ENCODE peak calls at places on chromosome 14, in seven cellular contexts. V, R, B, Y, D, Q and A are unnamed samples.

GRCh38 chr14:100717371-100717770 is 9.3 kb upstream of the DLK1 start:
- DNase-seq in V (no peak), R (no peak), B (no peak), Y (no peak), D (no peak), Q (no peak), A (no peak)

GRCh38 chr14:76777721-76778120 is 16.5 kb downstream of the VASH1 start:
- DNase-seq in V (no peak), R (no peak), B (no peak), Y (no peak), D (no peak), Q (no peak), A (no peak)

GRCh38 chr14:62084020-62084419 is 321.8 kb downstream of the SNAPC1 start:
- DNase-seq in V (no peak), R (no peak), B (no peak), Y (no peak), D (no peak), Q (no peak), A (no peak)

GRCh38 chr14:52878469-52878868 is 72.4 kb downstream of the FERMT2 start:
- DNase-seq in V (no peak), R (no peak), B (no peak), Y (peak; percentile 50), D (no peak), Q (no peak), A (no peak)

GRCh38 chr14:74508844-74509428 is 15.4 kb downstream of the ISCA2 start:
- DNase-seq in V (no peak), R (peak; percentile 52), B (no peak), Y (no peak), D (no peak), Q (no peak), A (no peak)

GRCh38 chr14:95252219-95252618 is 67.5 kb downstream of the CLMN start:
- DNase-seq in V (no peak), R (no peak), B (no peak), Y (no peak), D (no peak), Q (no peak), A (no peak)

GRCh38 chr14:26199599-26200370 is 398.0 kb downstream of the NOVA1 start:
- DNase-seq in V (no peak), R (no peak), B (no peak), Y (peak; percentile 49), D (no peak), Q (no peak), A (peak; percentile 80)

GRCh38 chr14:52266782-52267181 is 716 bp upstream of the PTGDR start:
- DNase-seq in V (no peak), R (no peak), B (no peak), Y (peak; percentile 28), D (no peak), Q (no peak), A (no peak)

GRCh38 chr14:31781578-31781977 is 220.4 kb downstream of the NUBPL start:
- DNase-seq in V (no peak), R (no peak), B (no peak), Y (no peak), D (no peak), Q (peak; percentile 20), A (no peak)

GRCh38 chr14:21185506-21185905 is 29.6 kb upstream of the OR5AU1 start:
- DNase-seq in V (no peak), R (no peak), B (no peak), Y (peak; percentile 34), D (no peak), Q (no peak), A (peak; percentile 90)

GRCh38 chr14:92099802-92100201 is 6.6 kb downstream of the ATXN3 start:
- DNase-seq in V (no peak), R (no peak), B (no peak), Y (peak; percentile 11), D (no peak), Q (no peak), A (no peak)

GRCh38 chr14:99320105-99320572 is 48.1 kb upstream of the BCL11B start:
- DNase-seq in V (peak; percentile 67), R (peak; percentile 79), B (peak; percentile 29), Y (no peak), D (no peak), Q (peak; percentile 51), A (peak; percentile 10)

GRCh38 chr14:60116181-60116580 is 24.5 kb downstream of the PCNX4 start:
- DNase-seq in V (no peak), R (no peak), B (no peak), Y (no peak), D (no peak), Q (no peak), A (peak; percentile 46)

GRCh38 chr14:91227183-91227628 is 17.3 kb downstream of the GPR68 start:
- DNase-seq in V (no peak), R (no peak), B (no peak), Y (no peak), D (no peak), Q (no peak), A (no peak)

GRCh38 chr14:64915797-64916196 is 1.5 kb downstream of the CHURC1 start:
- DNase-seq in V (no peak), R (no peak), B (no peak), Y (no peak), D (no peak), Q (peak; percentile 15), A (no peak)

GRCh38 chr14:95200404-95200803 is 43.1 kb upstream of the DICER1 start:
- DNase-seq in V (no peak), R (peak; percentile 87), B (no peak), Y (no peak), D (no peak), Q (no peak), A (no peak)

GRCh38 chr14:99991306-99991705 is 73.9 kb upstream of the EVL start:
- DNase-seq in V (no peak), R (no peak), B (no peak), Y (no peak), D (no peak), Q (no peak), A (no peak)

GRCh38 chr14:90017371-90017770 is 44.4 kb upstream of the KCNK13 start:
- DNase-seq in V (no peak), R (no peak), B (no peak), Y (peak; percentile 25), D (no peak), Q (no peak), A (no peak)

GRCh38 chr14:54567224-54567633 is 301 bp downstream of the SAMD4A start:
- DNase-seq in V (peak; percentile 34), R (no peak), B (no peak), Y (peak; percentile 48), D (peak; percentile 14), Q (no peak), A (no peak)
- TF ChIP-seq CTCF in V (no peak), R (no peak), B (no peak), Y (no peak), D (no peak), Q (no peak), A (no peak)

DNA sequence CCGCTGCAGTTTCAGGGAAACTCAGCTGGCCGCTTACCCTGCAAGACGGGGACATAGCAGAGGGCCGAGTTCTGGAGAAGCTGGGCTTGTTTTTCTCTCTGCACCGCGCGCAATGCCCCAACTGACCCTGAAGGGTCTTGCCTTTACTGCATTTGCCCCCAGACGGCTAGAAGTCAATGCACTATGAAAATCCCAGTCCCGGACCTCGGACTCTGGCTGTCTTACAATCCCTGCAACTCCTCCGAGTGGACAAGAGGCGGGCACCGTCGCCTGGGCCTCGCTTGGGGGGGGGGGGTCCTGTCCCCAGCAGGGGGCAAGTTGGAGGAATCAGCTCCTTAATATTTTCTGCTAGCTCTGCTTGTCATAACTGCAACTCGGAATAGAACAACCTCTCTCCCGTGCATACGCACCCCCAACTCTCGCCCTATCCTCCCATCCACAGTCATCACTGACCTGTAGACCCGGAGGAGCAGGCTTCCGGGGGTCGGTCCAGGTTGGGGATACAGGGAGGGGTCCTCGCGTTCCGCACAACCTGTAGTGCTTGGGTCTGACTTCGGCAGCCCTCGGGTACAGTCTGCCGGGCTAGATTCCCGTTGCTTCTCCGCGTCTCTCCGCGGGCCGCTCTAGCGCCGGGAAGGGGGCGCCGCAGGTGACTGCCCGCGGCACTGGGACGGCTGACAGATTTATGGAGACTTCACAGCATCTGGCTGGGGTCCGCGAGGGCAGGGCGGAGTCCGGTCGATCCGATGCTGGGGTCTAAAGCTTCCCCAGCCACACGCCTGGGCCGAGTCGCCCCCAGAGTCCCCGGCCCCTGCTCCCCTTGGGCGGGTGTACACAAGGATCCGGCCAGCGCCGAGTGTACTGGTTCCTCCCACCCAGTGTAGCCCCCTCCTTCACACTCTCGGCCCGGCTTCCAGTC is 3.3 kb upstream of the PAX9 start:
- DNase-seq in V (no peak), R (no peak), B (no peak), Y (no peak), D (no peak), Q (no peak), A (no peak)
- H3K4me3 ChIP-seq in V (no peak overlapping the region), R (no peak overlapping the region), B (no peak overlapping the region), Y (no peak overlapping the region), D (no peak overlapping the region), Q (no peak overlapping the region), A (no peak overlapping the region)

DNA sequence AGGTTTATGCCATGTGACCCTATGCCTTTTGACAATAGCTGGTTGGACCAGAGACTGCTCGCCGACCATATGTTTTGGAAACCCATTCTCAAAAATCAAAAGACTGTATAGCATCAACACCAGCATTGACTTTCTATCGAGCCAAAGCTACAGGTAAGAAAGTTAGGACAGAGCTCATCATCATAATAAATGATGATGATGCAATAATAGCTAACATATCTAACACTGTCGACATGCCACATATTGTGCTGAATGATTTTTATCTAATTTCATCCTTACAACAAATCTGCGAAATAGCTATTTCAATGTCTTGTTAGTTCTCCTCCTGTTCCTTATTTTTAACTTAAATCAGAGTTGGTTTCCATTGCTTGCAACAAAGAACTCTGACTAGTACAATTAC is 102.9 kb downstream of the EGLN3 start:
- DNase-seq in V (no peak), R (no peak), B (no peak), Y (no peak), D (no peak), Q (no peak), A (no peak)
- TF ChIP-seq CTCF in V (no peak), R (no peak), B (no peak), Y (no peak), D (no peak), Q (no peak), A (no peak)

GRCh38 chr14:102591944-102592772 is at the start of gene RCOR1:
- DNase-seq in V (peak; percentile 99), R (peak; percentile 99), B (peak; percentile 89), Y (peak; percentile 99), D (peak; percentile 95), Q (peak; percentile 98), A (peak; percentile 98)

GRCh38 chr14:102588821-102589220 is 3.6 kb upstream of the RCOR1 start:
- DNase-seq in V (no peak), R (no peak), B (no peak), Y (peak; percentile 28), D (no peak), Q (no peak), A (no peak)

GRCh38 chr14:102589761-102590290 is 2.6 kb upstream of the RCOR1 start:
- DNase-seq in V (no peak), R (no peak), B (no peak), Y (no peak), D (no peak), Q (no peak), A (no peak)

GRCh38 chr14:102591372-102591943 is 991 bp upstream of the RCOR1 start:
- DNase-seq in V (peak; percentile 52), R (peak; percentile 76), B (no peak), Y (peak; percentile 57), D (peak; percentile 47), Q (peak; percentile 66), A (peak; percentile 39)

DNA sequence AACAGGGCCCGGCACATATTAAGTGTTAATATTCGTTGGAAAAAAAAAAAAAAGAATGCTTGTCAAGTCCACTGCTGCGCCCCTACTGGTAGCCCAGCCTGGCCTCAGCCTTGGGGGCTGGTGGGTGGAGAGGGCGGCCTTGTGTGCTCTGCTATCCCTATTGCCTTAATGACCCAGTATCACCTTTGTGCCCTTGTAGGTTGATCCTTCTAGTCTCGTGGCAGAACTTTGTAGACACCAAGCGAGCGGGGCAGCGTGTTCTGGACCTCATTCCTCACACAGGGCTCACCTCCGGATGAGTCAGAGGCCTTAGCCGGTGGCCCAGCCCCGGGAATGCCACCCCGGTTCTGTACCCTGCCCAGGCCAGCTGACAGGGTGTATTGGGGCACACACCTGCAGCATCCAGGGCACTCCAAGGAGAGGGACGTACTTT is 1.8 kb upstream of the RCOR1 start:
- DNase-seq in V (peak; percentile 26), R (no peak), B (peak; percentile 84), Y (peak; percentile 73), D (peak; percentile 31), Q (peak; percentile 74), A (peak; percentile 54)
- H3K4me3 ChIP-seq in V (no peak overlapping the region), R (peak overlapping the region; percentile 95), B (peak overlapping the region; percentile 87), Y (peak overlapping the region; percentile 81), D (no peak overlapping the region), Q (peak overlapping the region; percentile 83), A (peak overlapping the region; percentile 75)